ENCODE peak calls at places on chromosomes 2 and 18, in nine cellular contexts. H, Z, C, J, I, B, F, K and M are unnamed samples.

GRCh38 chr2:29281585-29281984 is 166.4 kb downstream of the CLIP4 start:
- DNase-seq in H (peak), Z (peak), C (no peak), J (no peak), I (no peak), B (peak), F (no peak), K (no peak), M (peak)

GRCh38 chr2:149200109-149200520 is 130.3 kb upstream of the LYPD6 start:
- DNase-seq in H (no peak), Z (no peak), C (no peak), J (no peak), I (no peak), B (no peak), F (no peak), K (no peak), M (no peak)

GRCh38 chr2:9656270-9656766 is 25.5 kb upstream of the YWHAQ start:
- DNase-seq in H (no peak), Z (peak), C (no peak), J (peak), I (no peak), B (peak), F (no peak), K (no peak), M (peak)

GRCh38 chr2:174243812-174244211 is 4.5 kb downstream of the OLA1 start:
- DNase-seq in H (no peak), Z (no peak), C (no peak), J (no peak), I (no peak), B (no peak), F (no peak), K (no peak), M (no peak)

GRCh38 chr18:2402084-2402483 is 169.2 kb downstream of the METTL4 start:
- DNase-seq in H (no peak), Z (no peak), C (no peak), J (no peak), I (no peak), B (peak), F (no peak), K (no peak), M (no peak)

GRCh38 chr2:177592397-177592796 is 199.8 kb downstream of the AGPS start:
- DNase-seq in H (no peak), Z (no peak), C (no peak), J (no peak), I (no peak), B (no peak), F (no peak), K (no peak), M (no peak)

GRCh38 chr18:78794031-78794430 is 185.6 kb upstream of the SALL3 start:
- DNase-seq in H (peak), Z (no peak), C (no peak), J (no peak), I (no peak), B (no peak), F (no peak), K (no peak), M (no peak)

GRCh38 chr2:43136862-43137261 is 89.5 kb downstream of the ZFP36L2 start:
- DNase-seq in H (peak), Z (no peak), C (peak), J (no peak), I (no peak), B (no peak), F (peak), K (no peak), M (no peak)

GRCh38 chr2:231960810-231961348 is 634 bp upstream of the DIS3L2 start:
- DNase-seq in H (no peak), Z (no peak), C (no peak), J (no peak), I (no peak), B (no peak), F (no peak), K (no peak), M (no peak)

GRCh38 chr2:121579326-121579725 is 48.6 kb downstream of the RNU4ATAC start:
- DNase-seq in H (no peak), Z (no peak), C (no peak), J (no peak), I (no peak), B (no peak), F (no peak), K (no peak), M (no peak)

GRCh38 chr18:72727038-72727690 is 140.6 kb downstream of the NETO1 start:
- DNase-seq in H (no peak), Z (no peak), C (no peak), J (no peak), I (no peak), B (no peak), F (no peak), K (no peak), M (no peak)

GRCh38 chr2:106189764-106190468 is 4.2 kb downstream of the UXS1 start:
- DNase-seq in H (no peak), Z (peak), C (no peak), J (no peak), I (no peak), B (no peak), F (no peak), K (no peak), M (no peak)

GRCh38 chr2:167331636-167332232 is 443.5 kb downstream of the XIRP2 start:
- DNase-seq in H (no peak), Z (no peak), C (no peak), J (peak), I (no peak), B (no peak), F (no peak), K (peak), M (no peak)

GRCh38 chr18:55968550-55968949 is 380.6 kb upstream of the TCF4 start:
- DNase-seq in H (no peak), Z (peak), C (no peak), J (no peak), I (no peak), B (no peak), F (no peak), K (no peak), M (peak)

GRCh38 chr2:121649652-121650553 is 641 bp upstream of the CLASP1 start:
- DNase-seq in H (peak), Z (peak), C (peak), J (peak), I (peak), B (peak), F (no peak), K (peak), M (peak)

GRCh38 chr2:40434638-40435296 is 17.1 kb downstream of the SLC8A1 start:
- DNase-seq in H (no peak), Z (peak), C (no peak), J (no peak), I (no peak), B (peak), F (no peak), K (no peak), M (peak)

GRCh38 chr2:163662141-163662780 is 73.5 kb downstream of the FIGN start:
- DNase-seq in H (no peak), Z (peak), C (no peak), J (no peak), I (no peak), B (peak), F (no peak), K (no peak), M (no peak)

GRCh38 chr2:206274434-206275273 is at the start of gene ZDBF2:
- DNase-seq in H (peak), Z (peak), C (peak), J (peak), I (no peak), B (peak), F (peak), K (peak), M (no peak)

GRCh38 chr18:65754121-65754520 is 3.3 kb downstream of the CDH7 start:
- DNase-seq in H (no peak), Z (no peak), C (no peak), J (no peak), I (no peak), B (peak), F (no peak), K (no peak), M (no peak)

GRCh38 chr2:29561241-29562027 is 360.0 kb downstream of the ALK start:
- DNase-seq in H (no peak), Z (no peak), C (no peak), J (no peak), I (no peak), B (no peak), F (no peak), K (no peak), M (no peak)

GRCh38 chr2:88187038-88187676 is 17.0 kb downstream of the THNSL2 start:
- DNase-seq in H (peak), Z (peak), C (no peak), J (peak), I (peak), B (peak), F (no peak), K (peak), M (peak)

GRCh38 chr2:241139531-241140444 is 9.5 kb downstream of the PASK start:
- DNase-seq in H (peak), Z (no peak), C (no peak), J (no peak), I (no peak), B (no peak), F (no peak), K (no peak), M (no peak)

GRCh38 chr18:22283397-22283796 is 114.0 kb downstream of the GATA6 start:
- DNase-seq in H (no peak), Z (peak), C (no peak), J (no peak), I (no peak), B (peak), F (no peak), K (no peak), M (no peak)

GRCh38 chr18:57791911-57792310 is 11.2 kb downstream of the ATP8B1 start:
- DNase-seq in H (no peak), Z (no peak), C (no peak), J (no peak), I (no peak), B (no peak), F (no peak), K (no peak), M (no peak)

GRCh38 chr2:71812736-71813135 is 334.9 kb downstream of the CYP26B1 start:
- DNase-seq in H (no peak), Z (no peak), C (no peak), J (no peak), I (no peak), B (no peak), F (no peak), K (no peak), M (no peak)

GRCh38 chr2:5592906-5593305 is 99.3 kb upstream of the SOX11 start:
- DNase-seq in H (no peak), Z (no peak), C (no peak), J (no peak), I (no peak), B (no peak), F (no peak), K (no peak), M (no peak)

GRCh38 chr18:46946656-46947282 is 29.4 kb downstream of the KATNAL2 start:
- DNase-seq in H (peak), Z (peak), C (peak), J (peak), I (peak), B (peak), F (peak), K (no peak), M (peak)